ENCODE peak calls at places on chromosomes 3 and 15, in five cellular contexts. E, I, Y, K and U are unnamed samples.

GRCh38 chr3:46500631-46501377 is 3.0 kb downstream of the RTP3 start:
- DNase-seq in K (no peak), E (no peak), Y (no peak), I (no peak), U (no peak)

GRCh38 chr3:27614592-27614991 is 107.5 kb downstream of the EOMES start:
- DNase-seq in E (no peak), K (no peak), I (no peak), Y (no peak), U (no peak)

GRCh38 chr15:89625716-89626115 is 29.6 kb downstream of the KIF7 start:
- DNase-seq in Y (no peak), K (no peak), I (no peak), E (no peak), U (no peak)

GRCh38 chr3:157858821-157859220 is 247.4 kb downstream of the SHOX2 start:
- DNase-seq in I (no peak), Y (no peak), K (no peak), E (no peak), U (no peak)

GRCh38 chr15:88467935-88468528 is 524 bp downstream of the MRPS11 start:
- DNase-seq in K (no peak), E (no peak), Y (no peak), I (no peak), U (no peak)

GRCh38 chr3:129627350-129628168 is 21.1 kb upstream of the PLXND1 start:
- DNase-seq in I (peak; percentile 65), E (peak; percentile 85), K (peak; percentile 42), Y (peak; percentile 78), U (peak; percentile 72)

GRCh38 chr3:61796088-61796680 is 234.8 kb downstream of the PTPRG start:
- DNase-seq in Y (no peak), E (no peak), K (no peak), I (no peak), U (no peak)

GRCh38 chr15:77691607-77692006 is 58.9 kb upstream of the LINGO1 start:
- DNase-seq in I (no peak), Y (no peak), K (no peak), E (no peak), U (no peak)

GRCh38 chr3:128489860-128490649 is 2.9 kb downstream of the GATA2 start:
- DNase-seq in Y (peak; percentile 51), K (no peak), E (peak; percentile 43), I (no peak), U (peak; percentile 46)

GRCh38 chr15:57146394-57147140 is 228.1 kb downstream of the TCF12 start:
- DNase-seq in E (no peak), I (no peak), K (no peak), Y (peak; percentile 26), U (no peak)

GRCh38 chr3:134249935-134250716 is 533 bp downstream of the RYK start:
- DNase-seq in Y (peak; percentile 65), I (peak; percentile 70), E (no peak), K (peak; percentile 24), U (peak; percentile 86)

DNA sequence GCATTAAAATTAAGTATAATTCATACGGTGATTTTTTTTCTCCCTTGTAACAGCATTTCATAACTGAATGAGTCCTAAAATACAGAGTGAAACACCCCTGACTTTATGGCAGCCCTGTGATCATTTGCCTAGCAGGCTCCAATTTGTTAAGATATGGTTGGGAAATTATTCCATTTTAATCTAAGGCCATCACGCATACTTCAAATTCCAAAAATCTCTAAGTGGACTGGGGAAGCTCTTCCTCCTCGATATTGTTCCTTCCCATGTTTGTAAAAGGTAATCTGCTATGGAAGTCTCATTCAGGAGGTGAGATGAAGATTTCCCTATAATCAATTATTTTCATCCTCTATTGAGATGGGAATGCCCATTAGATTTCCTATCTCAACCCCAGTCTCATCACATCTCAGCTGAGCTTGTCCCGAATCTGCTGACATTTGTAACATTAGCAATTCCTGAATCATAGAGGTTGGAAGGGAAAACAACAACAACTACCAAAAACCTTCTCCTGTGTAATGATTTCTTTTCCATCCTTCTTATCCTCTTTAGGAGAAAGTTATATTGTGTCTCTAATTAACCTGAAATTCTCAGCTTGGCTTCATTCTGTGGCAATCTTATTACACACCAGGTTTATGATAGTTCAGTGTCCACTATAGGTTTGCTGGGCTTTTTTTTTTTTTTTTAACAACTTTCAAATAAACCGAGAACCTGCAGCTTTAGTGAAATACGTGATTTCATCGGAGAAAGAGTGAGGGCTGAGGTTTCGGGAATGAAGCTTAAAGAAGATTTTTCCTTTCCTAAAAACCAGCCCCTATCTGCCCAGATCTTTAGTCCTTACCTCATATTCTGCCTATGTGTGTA is 2.2 kb upstream of the NR2F2 start:
- DNase-seq in Y (no peak), I (no peak), E (peak; percentile 47), K (no peak), U (no peak)
- H3K27me3 ChIP-seq in Y (no peaks in the 10 kb centered on the region), I (peaks cover under 1% of the 10 kb centered on the region), E (no peaks in the 10 kb centered on the region), K (no peaks in the 10 kb centered on the region), U (no peaks in the 10 kb centered on the region)

DNA sequence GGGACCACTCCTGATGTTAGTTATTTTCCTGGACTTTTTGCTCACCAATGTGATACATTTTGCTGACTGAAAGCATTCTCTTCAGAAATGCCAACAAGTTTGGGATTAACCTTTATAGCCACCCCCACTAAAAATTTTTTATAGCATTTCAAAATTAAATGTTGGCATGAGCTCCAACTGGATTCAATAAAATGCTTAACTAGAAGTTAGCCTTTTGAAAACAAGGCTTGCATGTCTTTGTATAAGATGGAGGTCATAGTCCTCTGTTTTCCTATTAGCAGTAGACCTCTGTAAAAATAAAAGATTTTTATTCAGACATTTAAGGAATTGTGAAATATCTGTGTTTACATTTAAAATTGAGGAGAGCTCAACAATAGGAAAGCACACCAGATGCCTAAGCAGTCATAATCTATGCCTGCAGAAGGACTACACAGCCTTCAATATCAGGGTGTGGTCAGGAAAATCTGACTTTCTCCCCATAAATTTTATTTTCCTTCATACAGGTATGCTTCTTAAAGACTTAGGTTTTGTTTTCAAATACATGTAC is 87.1 kb downstream of the DNAJC13 start:
- DNase-seq in I (no peak), Y (no peak), K (no peak), E (no peak), U (no peak)
- H3K36me3 ChIP-seq in I (peaks cover 99% of the 10 kb centered on the region), Y (no peaks in the 10 kb centered on the region), K (peaks cover 77% of the 10 kb centered on the region), E (peaks cover 35% of the 10 kb centered on the region), U (peaks cover 67% of the 10 kb centered on the region)

GRCh38 chr15:49441816-49442215 is 18.8 kb downstream of the FGF7 start:
- DNase-seq in Y (no peak), K (no peak), I (no peak), E (no peak), U (no peak)
- H3K4me1 ChIP-seq in Y (no peaks in the 10 kb centered on the region), K (peaks cover 10% of the 10 kb centered on the region), I (no peaks in the 10 kb centered on the region), E (no peaks in the 10 kb centered on the region), U (no peaks in the 10 kb centered on the region)

GRCh38 chr15:96416218-96416933 is 85.9 kb downstream of the NR2F2 start:
- DNase-seq in I (peak; percentile 38), Y (no peak), E (no peak), K (no peak), U (no peak)

GRCh38 chr15:96416934-96417759 is 86.6 kb downstream of the NR2F2 start:
- DNase-seq in K (no peak), Y (no peak), E (no peak), I (peak; percentile 60), U (no peak)

GRCh38 chr15:96415513-96416217 is 85.2 kb downstream of the NR2F2 start:
- DNase-seq in E (no peak), I (no peak), K (no peak), Y (no peak), U (no peak)

GRCh38 chr15:96412919-96413231 is 82.4 kb downstream of the NR2F2 start:
- DNase-seq in K (no peak), Y (no peak), E (no peak), I (no peak), U (no peak)

DNA sequence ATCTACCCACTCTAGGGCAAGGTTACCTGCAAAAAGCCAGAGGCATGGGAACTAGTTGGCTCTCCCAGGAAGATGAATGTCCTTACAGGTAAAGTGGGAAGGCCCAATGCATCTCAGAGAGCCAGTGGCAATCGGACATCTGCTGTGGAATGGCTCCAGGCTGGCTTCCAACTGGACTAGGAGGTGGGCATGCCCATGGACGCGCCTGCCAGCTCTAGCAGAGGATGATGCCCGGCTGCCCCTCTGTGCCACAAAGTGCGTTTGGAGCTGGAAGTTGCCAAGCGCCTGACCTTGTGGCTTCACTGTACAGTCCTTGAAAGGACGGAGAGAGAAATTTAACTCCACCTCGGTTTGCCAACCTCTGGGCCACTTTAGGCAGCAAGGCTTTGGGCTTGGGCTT is 84.4 kb downstream of the NR2F2 start:
- DNase-seq in K (no peak), I (no peak), Y (no peak), E (no peak), U (no peak)
- H3K27me3 ChIP-seq in K (peaks cover 26% of the 10 kb centered on the region), I (peaks cover 58% of the 10 kb centered on the region), Y (peaks cover 38% of the 10 kb centered on the region), E (peaks cover 5% of the 10 kb centered on the region), U (peaks cover 10% of the 10 kb centered on the region)

GRCh38 chr3:196080517-196080841 is 1.4 kb downstream of the TFRC start:
- DNase-seq in Y (no peak), K (no peak), I (no peak), E (no peak), U (no peak)

GRCh38 chr3:196073188-196073838 is 8.6 kb downstream of the TFRC start:
- DNase-seq in Y (peak; percentile 72), I (peak; percentile 67), E (no peak), K (no peak), U (peak; percentile 57)

GRCh38 chr3:196072313-196072712 is 9.6 kb downstream of the TFRC start:
- DNase-seq in K (no peak), I (no peak), E (no peak), Y (no peak), U (no peak)

GRCh38 chr3:196075013-196075412 is 6.9 kb downstream of the TFRC start:
- DNase-seq in Y (no peak), K (no peak), I (no peak), E (no peak), U (no peak)

GRCh38 chr3:196076721-196077120 is 5.2 kb downstream of the TFRC start:
- DNase-seq in E (no peak), K (no peak), Y (no peak), I (no peak), U (no peak)
- H3K36me3 ChIP-seq in E (peaks cover 39% of the 10 kb centered on the region), K (peaks cover 38% of the 10 kb centered on the region), Y (no peaks in the 10 kb centered on the region), I (peaks cover 50% of the 10 kb centered on the region), U (peaks cover 7% of the 10 kb centered on the region)

GRCh38 chr3:64220161-64220560 is 5.1 kb downstream of the PRICKLE2 start:
- DNase-seq in I (no peak), E (no peak), K (no peak), Y (no peak), U (no peak)
- H3K4me1 ChIP-seq in I (peaks cover 25% of the 10 kb centered on the region), E (no peaks in the 10 kb centered on the region), K (peaks cover 33% of the 10 kb centered on the region), Y (no peaks in the 10 kb centered on the region), U (no peaks in the 10 kb centered on the region)

DNA sequence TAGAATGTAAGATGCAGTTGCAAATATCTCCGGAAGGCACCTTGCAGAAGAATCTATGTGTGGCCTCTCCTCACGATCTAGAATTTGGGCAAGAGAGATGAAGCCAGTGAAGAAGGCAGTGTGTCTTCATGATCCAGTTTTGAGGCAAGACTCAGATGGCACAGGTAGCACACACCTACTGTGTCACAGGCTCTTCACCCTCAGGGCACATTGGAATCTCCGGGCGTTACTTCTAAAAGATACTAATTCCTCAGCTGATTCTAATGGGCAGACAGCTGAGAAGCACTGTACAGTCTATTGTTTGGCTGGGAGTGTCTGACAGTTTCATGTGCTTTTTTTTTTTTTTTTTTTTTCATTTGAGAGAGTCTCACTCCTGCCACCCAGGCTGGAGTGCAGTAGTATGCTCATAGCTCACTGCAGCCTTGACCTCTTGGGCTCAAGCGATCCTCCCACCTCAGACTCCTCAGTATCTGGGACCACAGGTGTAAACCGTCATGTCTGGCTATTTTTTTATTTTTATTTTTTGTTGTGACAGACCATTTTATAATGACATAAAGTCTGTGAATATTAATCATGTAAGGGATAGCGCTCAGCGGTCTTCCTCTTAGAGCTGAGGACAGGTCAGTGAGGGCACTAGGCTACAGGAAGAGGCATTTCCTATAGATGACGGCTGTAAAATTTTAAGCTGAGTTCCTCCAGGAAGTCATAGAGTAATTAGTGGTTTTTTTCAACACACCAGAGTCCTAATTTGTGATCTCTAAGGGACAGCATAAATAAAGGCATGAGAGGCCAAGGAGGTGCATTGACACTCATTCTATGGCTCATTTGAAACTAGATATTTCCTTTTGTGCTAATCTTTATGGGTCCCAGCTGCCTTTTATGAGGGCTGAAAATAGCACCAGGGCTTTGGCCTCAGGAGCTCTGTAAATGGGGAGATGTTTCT is 4.0 kb downstream of the C3orf52 start:
- DNase-seq in Y (no peak), I (no peak), K (no peak), E (peak; percentile 54), U (no peak)
- H3K27me3 ChIP-seq in Y (no peaks in the 10 kb centered on the region), I (no peaks in the 10 kb centered on the region), K (no peaks in the 10 kb centered on the region), E (no peaks in the 10 kb centered on the region), U (no peaks in the 10 kb centered on the region)